ENCODE peak calls at places on chromosomes 3 and 15, in eight cellular contexts. Y is CD8-positive, alpha-beta T cell; H is SW 1271; Z is HEK293T; M is activated CD4-positive, CD25-positive, alpha-beta regulatory T cell treated with anti-CD3 and anti-CD28 coated beads, Interleukin-2, amount 50 U/mL, for 72 hours; O is ELF-1; Q is anterior cingulate cortex; B is A172. F is an unnamed sample.

GRCh38 chr3:21783834-21784233 is 32.8 kb upstream of the ZNF385D start:
- DNase-seq in Y (no peak), H (no peak), Z (no peak), M (no peak), O (no peak), Q (no peak), B (no peak), F (no peak)

GRCh38 chr3:69250014-69250413 is 127.6 kb upstream of the LMOD3 start:
- DNase-seq in Y (peak), H (no peak), Z (peak), M (peak), O (peak), Q (peak), B (no peak), F (peak)

GRCh38 chr15:66675456-66675855 is 26.6 kb upstream of the SMAD6 start:
- DNase-seq in Y (no peak), H (no peak), Z (no peak), M (no peak), O (no peak), Q (no peak), B (no peak), F (no peak)

GRCh38 chr15:33234019-33234418 is 39.5 kb upstream of the FMN1 start:
- DNase-seq in Y (no peak), H (no peak), Z (peak), M (no peak), O (peak), Q (peak), B (peak), F (peak)

GRCh38 chr15:84606653-84607120 is 5.9 kb downstream of the ZSCAN2 start:
- DNase-seq in Y (no peak), H (no peak), Z (no peak), M (no peak), O (no peak), Q (no peak), B (no peak), F (no peak)

GRCh38 chr3:55000546-55000945 is 72.7 kb upstream of the LRTM1 start:
- DNase-seq in Y (no peak), H (no peak), Z (no peak), M (no peak), O (peak), Q (no peak), B (peak), F (no peak)

GRCh38 chr3:77411990-77412389 is 372.1 kb downstream of the ROBO2 start:
- DNase-seq in Y (no peak), H (no peak), Z (no peak), M (no peak), O (peak), Q (no peak), B (no peak), F (no peak)

GRCh38 chr15:69303337-69304175 is 4.8 kb downstream of the PAQR5 start:
- DNase-seq in Y (no peak), H (no peak), Z (peak), M (no peak), O (peak), Q (no peak), B (no peak), F (peak)

GRCh38 chr3:191246628-191247027 is 47.6 kb downstream of the OSTN start:
- DNase-seq in Y (no peak), H (peak), Z (no peak), M (no peak), O (no peak), Q (no peak), B (peak), F (no peak)

GRCh38 chr3:54538346-54538745 is 389.5 kb downstream of the LRTM1 start:
- DNase-seq in Y (no peak), H (no peak), Z (peak), M (no peak), O (peak), Q (no peak), B (no peak), F (peak)

GRCh38 chr15:75584121-75584520 is 5.0 kb upstream of the PTPN9 start:
- DNase-seq in Y (no peak), H (no peak), Z (no peak), M (no peak), O (no peak), Q (no peak), B (no peak), F (no peak)

GRCh38 chr3:37543692-37544091 is 318.0 kb upstream of the CTDSPL start:
- DNase-seq in Y (no peak), H (no peak), Z (no peak), M (no peak), O (peak), Q (no peak), B (no peak), F (peak)

GRCh38 chr3:28139967-28140634 is 101.3 kb upstream of the CMC1 start:
- DNase-seq in Y (no peak), H (no peak), Z (no peak), M (no peak), O (no peak), Q (no peak), B (no peak), F (no peak)

GRCh38 chr15:40844543-40844981 is 714 bp downstream of the SPINT1 start:
- DNase-seq in Y (peak), H (no peak), Z (no peak), M (no peak), O (no peak), Q (no peak), B (no peak), F (peak)

GRCh38 chr15:59691194-59691805 is 2.2 kb upstream of the BNIP2 start:
- DNase-seq in Y (peak), H (peak), Z (no peak), M (no peak), O (no peak), Q (peak), B (peak), F (peak)

GRCh38 chr3:132641837-132642538 is 17.6 kb downstream of the ACAD11 start:
- DNase-seq in Y (no peak), H (no peak), Z (peak), M (no peak), O (no peak), Q (no peak), B (peak), F (peak)

GRCh38 chr15:76903251-76903681 is 1.9 kb downstream of the SCAPER start:
- DNase-seq in Y (no peak), H (no peak), Z (no peak), M (no peak), O (no peak), Q (peak), B (peak), F (peak)

GRCh38 chr15:90690585-90690984 is 26.6 kb upstream of the BLM start:
- DNase-seq in Y (no peak), H (no peak), Z (no peak), M (no peak), O (no peak), Q (no peak), B (no peak), F (no peak)

GRCh38 chr3:152531717-152532116 is 263.0 kb downstream of the MBNL1 start:
- DNase-seq in Y (no peak), H (no peak), Z (no peak), M (no peak), O (no peak), Q (no peak), B (no peak), F (no peak)

GRCh38 chr15:38685686-38686339 is 121.2 kb upstream of the RASGRP1 start:
- DNase-seq in Y (no peak), H (no peak), Z (no peak), M (no peak), O (no peak), Q (no peak), B (no peak), F (no peak)

GRCh38 chr3:193942516-193943055 is 193.4 kb upstream of the HES1 start:
- DNase-seq in Y (no peak), H (no peak), Z (no peak), M (no peak), O (peak), Q (no peak), B (no peak), F (peak)

GRCh38 chr3:42651248-42652091 is 2.0 kb upstream of the ZBTB47 start:
- DNase-seq in Y (no peak), H (no peak), Z (no peak), M (no peak), O (peak), Q (no peak), B (peak), F (no peak)

GRCh38 chr15:68558318-68559305 is 20.2 kb upstream of the CORO2B start:
- DNase-seq in Y (no peak), H (no peak), Z (no peak), M (no peak), O (no peak), Q (no peak), B (no peak), F (peak)